ENCODE peak calls at places on chromosome 11, in four cellular contexts. R is activated CD8-positive, alpha-beta memory T cell treated with anti-CD3 and anti-CD28 coated beads, Interleukin-2, amount 50 U/mL, for 48 hours; E is T-helper 1 cell; Y is HTR-8/SVneo. W is an unnamed sample.

GRCh38 chr11:132838621-132839020 is 693.7 kb downstream of the OPCML start:
- DNase-seq in Y (peak; percentile 10), E (no peak), R (no peak), W (peak; percentile 50)

GRCh38 chr11:75836422-75836821 is 21.4 kb downstream of the UVRAG start:
- DNase-seq in R (no peak), Y (no peak), E (no peak), W (no peak)

GRCh38 chr11:118012083-118012669 is 26.0 kb downstream of the IL10RA start:
- DNase-seq in E (no peak), R (peak; percentile 61), Y (peak; percentile 48), W (peak; percentile 21)

GRCh38 chr11:96037267-96037990 is 113.5 kb upstream of the MTMR2 start:
- DNase-seq in R (no peak), E (no peak), Y (no peak), W (peak; percentile 76)

GRCh38 chr11:34830035-34830434 is 86.1 kb downstream of the APIP start:
- DNase-seq in E (no peak), Y (no peak), R (no peak), W (no peak)

GRCh38 chr11:126510621-126511370 is 155.3 kb downstream of the ST3GAL4 start:
- DNase-seq in E (no peak), Y (no peak), R (no peak), W (peak; percentile 17)

GRCh38 chr11:2221591-2221990 is 48.8 kb downstream of the ASCL2 start:
- DNase-seq in E (no peak), Y (no peak), R (no peak), W (no peak)

GRCh38 chr11:48006301-48006992 is 26.1 kb downstream of the PTPRJ start:
- DNase-seq in R (peak; percentile 75), E (no peak), Y (no peak), W (peak; percentile 79)

GRCh38 chr11:134544095-134544815 is 132.2 kb upstream of the B3GAT1 start:
- DNase-seq in R (peak; percentile 15), Y (no peak), E (no peak), W (no peak)

GRCh38 chr11:61579398-61580291 is 1.2 kb downstream of the SYT7 start:
- DNase-seq in E (no peak), R (no peak), Y (no peak), W (no peak)

GRCh38 chr11:70270877-70271634 is 566 bp downstream of the PPFIA1 start:
- DNase-seq in R (peak; percentile 72), Y (peak; percentile 34), E (peak; percentile 62), W (peak; percentile 68)

GRCh38 chr11:123260511-123261211 is 65.6 kb upstream of the CLMP start:
- DNase-seq in R (no peak), E (no peak), Y (no peak), W (no peak)

GRCh38 chr11:67118059-67118766 is 850 bp upstream of the KDM2A start:
- DNase-seq in Y (no peak), R (peak; percentile 77), E (peak; percentile 53), W (peak; percentile 35)

GRCh38 chr11:47272706-47273105 is 2.8 kb downstream of the MADD start:
- DNase-seq in Y (no peak), R (no peak), E (no peak), W (peak; percentile 25)

GRCh38 chr11:120020486-120020885 is 117.4 kb downstream of the TRIM29 start:
- DNase-seq in E (no peak), Y (no peak), R (no peak), W (no peak)

GRCh38 chr11:59523541-59523940 is 12.2 kb downstream of the OR4D9 start:
- DNase-seq in R (no peak), E (no peak), Y (no peak), W (no peak)

GRCh38 chr11:117717485-117718314 is 79.3 kb downstream of the DSCAML1 start:
- DNase-seq in Y (no peak), R (no peak), E (no peak), W (no peak)

GRCh38 chr11:46300270-46300669 is 22.8 kb downstream of the CREB3L1 start:
- DNase-seq in E (no peak), Y (no peak), R (no peak), W (no peak)

GRCh38 chr11:32326522-32326921 is 108.8 kb downstream of the WT1 start:
- DNase-seq in Y (no peak), E (no peak), R (no peak), W (no peak)

W was measured in AG08395.